ENCODE peak calls at places on chromosomes 12 and 14, in nine cellular contexts. One of them, this sample, is unnamed.

GRCh38 chr12:115440438-115440837 is 756.5 kb upstream of the TBX3 start:
- DNase-seq in NB4: no peak
- DNase-seq in epithelial cell of proximal tubule: peak
- DNase-seq in lung: no peak
- DNase-seq in stomach: peak
- DNase-seq in A549: peak
- DNase-seq in OCI-LY7: no peak
- DNase-seq in endothelial cell: no peak
- DNase-seq in fibroblast of mammary gland: peak
- DNase-seq in this sample: no peak

GRCh38 chr12:26379777-26380467 is 184.5 kb downstream of the SSPN start:
- DNase-seq in NB4: no peak
- DNase-seq in epithelial cell of proximal tubule: no peak
- DNase-seq in lung: no peak
- DNase-seq in stomach: no peak
- DNase-seq in A549: no peak
- DNase-seq in OCI-LY7: no peak
- DNase-seq in endothelial cell: no peak
- DNase-seq in fibroblast of mammary gland: no peak
- DNase-seq in this sample: no peak

GRCh38 chr12:51430196-51430895 is 5.7 kb downstream of the SLC4A8 start:
- DNase-seq in NB4: no peak
- DNase-seq in epithelial cell of proximal tubule: no peak
- DNase-seq in lung: no peak
- DNase-seq in stomach: peak
- DNase-seq in A549: peak
- DNase-seq in OCI-LY7: no peak
- DNase-seq in endothelial cell: no peak
- DNase-seq in fibroblast of mammary gland: no peak
- DNase-seq in this sample: no peak

GRCh38 chr12:118330421-118331018 is 42.2 kb downstream of the TAOK3 start:
- DNase-seq in NB4: peak
- DNase-seq in epithelial cell of proximal tubule: no peak
- DNase-seq in lung: no peak
- DNase-seq in stomach: no peak
- DNase-seq in A549: no peak
- DNase-seq in OCI-LY7: peak
- DNase-seq in endothelial cell: no peak
- DNase-seq in fibroblast of mammary gland: no peak
- DNase-seq in this sample: no peak

GRCh38 chr12:64806173-64806572 is 18.3 kb upstream of the TBC1D30 start:
- DNase-seq in NB4: no peak
- DNase-seq in epithelial cell of proximal tubule: no peak
- DNase-seq in lung: no peak
- DNase-seq in stomach: no peak
- DNase-seq in A549: no peak
- DNase-seq in OCI-LY7: no peak
- DNase-seq in endothelial cell: no peak
- DNase-seq in fibroblast of mammary gland: no peak
- DNase-seq in this sample: no peak

GRCh38 chr14:61304678-61305077 is 16.7 kb upstream of the PRKCH start:
- DNase-seq in NB4: no peak
- DNase-seq in epithelial cell of proximal tubule: no peak
- DNase-seq in lung: no peak
- DNase-seq in stomach: no peak
- DNase-seq in A549: no peak
- DNase-seq in OCI-LY7: no peak
- DNase-seq in endothelial cell: no peak
- DNase-seq in fibroblast of mammary gland: no peak
- DNase-seq in this sample: no peak

GRCh38 chr12:121751716-121752351 is 39.3 kb downstream of the TMEM120B start:
- DNase-seq in NB4: no peak
- DNase-seq in epithelial cell of proximal tubule: no peak
- DNase-seq in lung: no peak
- DNase-seq in stomach: no peak
- DNase-seq in A549: no peak
- DNase-seq in OCI-LY7: no peak
- DNase-seq in endothelial cell: no peak
- DNase-seq in fibroblast of mammary gland: no peak
- DNase-seq in this sample: no peak

GRCh38 chr14:31949709-31950108 is 127.4 kb upstream of the ARHGAP5 start:
- DNase-seq in NB4: no peak
- DNase-seq in epithelial cell of proximal tubule: no peak
- DNase-seq in lung: no peak
- DNase-seq in stomach: no peak
- DNase-seq in A549: peak
- DNase-seq in OCI-LY7: no peak
- DNase-seq in endothelial cell: no peak
- DNase-seq in fibroblast of mammary gland: peak
- DNase-seq in this sample: no peak

GRCh38 chr14:22370084-22370847 is 218.8 kb downstream of the DAD1 start:
- DNase-seq in NB4: no peak
- DNase-seq in epithelial cell of proximal tubule: peak
- DNase-seq in lung: peak
- DNase-seq in stomach: peak
- DNase-seq in A549: no peak
- DNase-seq in OCI-LY7: no peak
- DNase-seq in endothelial cell: no peak
- DNase-seq in fibroblast of mammary gland: peak
- DNase-seq in this sample: no peak

GRCh38 chr12:123095074-123095694 is 55.7 kb downstream of the PITPNM2 start:
- DNase-seq in NB4: no peak
- DNase-seq in epithelial cell of proximal tubule: no peak
- DNase-seq in lung: no peak
- DNase-seq in stomach: no peak
- DNase-seq in A549: no peak
- DNase-seq in OCI-LY7: no peak
- DNase-seq in endothelial cell: no peak
- DNase-seq in fibroblast of mammary gland: no peak
- DNase-seq in this sample: no peak

GRCh38 chr12:76310110-76310509 is 38.1 kb downstream of the BBS10 start:
- DNase-seq in NB4: no peak
- DNase-seq in epithelial cell of proximal tubule: no peak
- DNase-seq in lung: no peak
- DNase-seq in stomach: no peak
- DNase-seq in A549: peak
- DNase-seq in OCI-LY7: no peak
- DNase-seq in endothelial cell: no peak
- DNase-seq in fibroblast of mammary gland: peak
- DNase-seq in this sample: no peak

GRCh38 chr14:24130717-24131548 is 474 bp downstream of the FITM1 start:
- DNase-seq in NB4: no peak
- DNase-seq in epithelial cell of proximal tubule: no peak
- DNase-seq in lung: no peak
- DNase-seq in stomach: no peak
- DNase-seq in A549: no peak
- DNase-seq in OCI-LY7: no peak
- DNase-seq in endothelial cell: no peak
- DNase-seq in fibroblast of mammary gland: no peak
- DNase-seq in this sample: no peak

DNA sequence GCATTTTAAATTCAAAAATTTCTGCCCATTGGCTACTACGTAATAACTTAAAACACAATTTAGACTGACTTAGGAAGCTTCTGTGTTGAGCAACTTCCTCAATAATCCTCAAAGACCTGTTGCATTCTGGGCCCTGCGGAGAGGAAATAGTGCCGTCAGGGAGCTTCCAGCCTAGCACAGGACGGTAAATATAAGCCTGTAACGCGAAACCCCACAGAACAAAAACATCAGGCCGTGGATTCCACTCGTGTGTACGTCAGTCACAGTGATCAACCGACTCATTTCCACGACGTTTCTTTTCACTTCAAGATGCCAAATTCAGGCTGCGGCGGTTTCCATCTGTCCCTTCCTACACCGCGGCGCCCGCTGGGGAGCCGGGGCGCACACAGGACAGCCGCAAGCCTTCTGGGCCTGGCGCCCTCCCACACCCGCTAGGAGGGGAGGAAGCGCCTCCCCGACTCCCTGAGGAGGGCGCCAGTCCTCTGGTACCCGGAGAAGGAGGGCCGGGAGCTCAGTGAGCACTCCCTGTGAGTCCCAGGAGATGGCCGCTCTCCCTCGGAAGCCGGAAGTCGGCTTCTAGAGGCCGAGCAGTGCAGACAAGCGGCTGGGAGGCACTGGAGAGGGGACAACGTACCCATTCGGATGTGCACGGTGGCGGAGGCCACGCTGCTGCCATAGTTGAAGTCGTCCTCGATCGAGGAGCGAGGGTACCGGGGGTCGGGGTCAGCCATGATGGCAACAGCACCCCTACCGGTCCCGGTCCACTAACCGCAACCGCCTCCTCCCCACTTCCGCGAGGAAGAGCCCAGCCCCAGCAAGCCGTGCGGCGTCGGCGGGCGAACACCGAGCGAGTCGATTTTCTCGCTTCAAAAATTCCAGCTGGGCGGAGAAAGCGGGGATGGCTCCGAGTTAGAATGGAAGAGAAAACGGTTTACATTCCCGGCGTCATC is at the start of gene TMBIM4:
- DNase-seq in NB4: peak
- DNase-seq in epithelial cell of proximal tubule: peak
- DNase-seq in lung: peak
- DNase-seq in stomach: peak
- DNase-seq in A549: peak
- DNase-seq in OCI-LY7: peak
- DNase-seq in endothelial cell: peak
- DNase-seq in fibroblast of mammary gland: peak
- DNase-seq in this sample: peak
- TF ChIP-seq CTCF in NB4: peak
- TF ChIP-seq CTCF in epithelial cell of proximal tubule: peak
- TF ChIP-seq CTCF in lung: no peak
- TF ChIP-seq CTCF in stomach: no peak
- TF ChIP-seq CTCF in A549: peak
- TF ChIP-seq CTCF in OCI-LY7: peak
- TF ChIP-seq CTCF in endothelial cell: peak
- TF ChIP-seq CTCF in fibroblast of mammary gland: peak
- TF ChIP-seq CTCF in this sample: peak

GRCh38 chr12:124939428-124940142 is 25.1 kb upstream of the UBC start:
- DNase-seq in NB4: peak
- DNase-seq in epithelial cell of proximal tubule: peak
- DNase-seq in lung: peak
- DNase-seq in stomach: peak
- DNase-seq in A549: peak
- DNase-seq in OCI-LY7: peak
- DNase-seq in endothelial cell: peak
- DNase-seq in fibroblast of mammary gland: peak
- DNase-seq in this sample: peak
- TF ChIP-seq CTCF in NB4: no peak
- TF ChIP-seq CTCF in epithelial cell of proximal tubule: no peak
- TF ChIP-seq CTCF in lung: no peak
- TF ChIP-seq CTCF in stomach: no peak
- TF ChIP-seq CTCF in A549: no peak
- TF ChIP-seq CTCF in OCI-LY7: peak
- TF ChIP-seq CTCF in endothelial cell: no peak
- TF ChIP-seq CTCF in fibroblast of mammary gland: no peak
- TF ChIP-seq CTCF in this sample: peak

GRCh38 chr14:95895720-95896119 is 19.1 kb downstream of the TUNAR start:
- DNase-seq in NB4: peak
- DNase-seq in epithelial cell of proximal tubule: no peak
- DNase-seq in lung: no peak
- DNase-seq in stomach: peak
- DNase-seq in A549: peak
- DNase-seq in OCI-LY7: peak
- DNase-seq in endothelial cell: peak
- DNase-seq in fibroblast of mammary gland: no peak
- DNase-seq in this sample: no peak
- TF ChIP-seq CTCF in NB4: peak
- TF ChIP-seq CTCF in epithelial cell of proximal tubule: peak
- TF ChIP-seq CTCF in lung: no peak
- TF ChIP-seq CTCF in stomach: no peak
- TF ChIP-seq CTCF in A549: peak
- TF ChIP-seq CTCF in OCI-LY7: peak
- TF ChIP-seq CTCF in endothelial cell: peak
- TF ChIP-seq CTCF in fibroblast of mammary gland: no peak
- TF ChIP-seq CTCF in this sample: peak

DNA sequence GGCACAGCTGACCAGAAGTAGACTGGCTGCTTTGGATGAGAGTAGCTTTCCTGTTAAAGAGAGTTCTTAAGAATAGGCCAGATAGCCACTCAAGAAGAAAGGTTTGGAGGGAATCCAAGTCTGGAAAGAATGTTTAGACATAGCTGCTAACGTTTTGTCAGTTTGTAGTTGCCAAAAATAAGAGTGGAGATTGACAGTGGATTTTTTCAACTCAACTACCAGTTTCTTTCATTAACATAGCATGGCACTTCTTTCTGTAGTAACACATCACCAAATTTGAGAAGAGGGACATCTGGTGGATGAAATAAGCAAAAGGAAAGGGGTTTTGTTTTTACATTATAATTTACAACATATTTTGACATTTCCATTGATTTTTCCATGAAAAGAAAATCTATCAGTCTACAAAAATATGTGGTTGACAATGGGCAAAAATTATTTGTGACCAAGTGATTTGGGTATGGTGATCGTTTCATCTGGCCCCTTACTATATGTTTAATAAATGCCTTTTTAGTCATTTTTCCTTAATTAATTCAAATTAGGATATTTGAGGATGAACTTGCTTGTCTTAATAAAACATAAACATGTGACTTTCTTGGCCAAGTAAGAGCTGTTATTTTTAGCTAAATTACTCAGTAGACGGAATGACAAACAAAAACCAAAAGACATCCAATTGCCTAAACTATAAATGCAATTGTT is 71.1 kb downstream of the PTPRR start:
- DNase-seq in NB4: peak
- DNase-seq in epithelial cell of proximal tubule: no peak
- DNase-seq in lung: no peak
- DNase-seq in stomach: no peak
- DNase-seq in A549: peak
- DNase-seq in OCI-LY7: no peak
- DNase-seq in endothelial cell: no peak
- DNase-seq in fibroblast of mammary gland: peak
- DNase-seq in this sample: no peak
- TF ChIP-seq CTCF in NB4: no peak
- TF ChIP-seq CTCF in epithelial cell of proximal tubule: peak
- TF ChIP-seq CTCF in lung: no peak
- TF ChIP-seq CTCF in stomach: no peak
- TF ChIP-seq CTCF in A549: peak
- TF ChIP-seq CTCF in OCI-LY7: peak
- TF ChIP-seq CTCF in endothelial cell: no peak
- TF ChIP-seq CTCF in fibroblast of mammary gland: peak
- TF ChIP-seq CTCF in this sample: peak